ENCODE peak calls at places on chromosomes 7 and 10, in nine cellular contexts. A, N, T, K, Z, I, M, V and E are unnamed samples.

GRCh38 chr10:94199565-94199964 is 163.2 kb downstream of the NOC3L start:
- DNase-seq in A (no peak), N (no peak), T (no peak), K (no peak), Z (no peak), I (no peak), M (no peak), V (no peak), E (no peak)

GRCh38 chr7:88312061-88312663 is 5.5 kb upstream of the STEAP4 start:
- DNase-seq in A (no peak), N (no peak), T (no peak), K (no peak), Z (no peak), I (peak), M (peak), V (no peak), E (peak)

GRCh38 chr7:91892821-91893340 is 12.4 kb upstream of the MTERF1 start:
- DNase-seq in A (no peak), N (no peak), T (no peak), K (no peak), Z (peak), I (peak), M (no peak), V (no peak), E (no peak)

GRCh38 chr10:788796-789748 is 99.6 kb upstream of the DIP2C start:
- DNase-seq in A (peak), N (peak), T (peak), K (peak), Z (peak), I (peak), M (peak), V (peak), E (peak)

GRCh38 chr7:80907141-80907601 is 11.7 kb downstream of the SEMA3C start:
- DNase-seq in A (no peak), N (no peak), T (no peak), K (no peak), Z (no peak), I (peak), M (no peak), V (no peak), E (no peak)

GRCh38 chr10:108597031-108597430 is 1326.3 kb downstream of the XPNPEP1 start:
- DNase-seq in A (no peak), N (no peak), T (no peak), K (no peak), Z (no peak), I (peak), M (no peak), V (no peak), E (no peak)

GRCh38 chr7:8212638-8213037 is 49.3 kb downstream of the ICA1 start:
- DNase-seq in A (no peak), N (no peak), T (no peak), K (no peak), Z (no peak), I (no peak), M (no peak), V (no peak), E (no peak)

GRCh38 chr7:101978683-101979082 is 161.3 kb downstream of the CUX1 start:
- DNase-seq in A (no peak), N (no peak), T (no peak), K (no peak), Z (no peak), I (no peak), M (no peak), V (no peak), E (no peak)

GRCh38 chr7:94333810-94334209 is 60.9 kb upstream of the COL1A2 start:
- DNase-seq in A (no peak), N (no peak), T (no peak), K (no peak), Z (peak), I (no peak), M (no peak), V (no peak), E (no peak)

GRCh38 chr7:50637725-50638643 is 72.8 kb upstream of the DDC start:
- DNase-seq in A (no peak), N (no peak), T (no peak), K (no peak), Z (peak), I (peak), M (no peak), V (no peak), E (no peak)

GRCh38 chr10:132647424-132647823 is 109.8 kb downstream of the INPP5A start:
- DNase-seq in A (no peak), N (no peak), T (no peak), K (no peak), Z (no peak), I (no peak), M (peak), V (no peak), E (no peak)

GRCh38 chr7:30914611-30915601 is 3.3 kb downstream of the AQP1 start:
- DNase-seq in A (no peak), N (no peak), T (peak), K (no peak), Z (peak), I (peak), M (no peak), V (no peak), E (no peak)

GRCh38 chr7:94022550-94022949 is 18.4 kb upstream of the BET1 start:
- DNase-seq in A (no peak), N (no peak), T (no peak), K (no peak), Z (peak), I (no peak), M (no peak), V (no peak), E (no peak)

DNA sequence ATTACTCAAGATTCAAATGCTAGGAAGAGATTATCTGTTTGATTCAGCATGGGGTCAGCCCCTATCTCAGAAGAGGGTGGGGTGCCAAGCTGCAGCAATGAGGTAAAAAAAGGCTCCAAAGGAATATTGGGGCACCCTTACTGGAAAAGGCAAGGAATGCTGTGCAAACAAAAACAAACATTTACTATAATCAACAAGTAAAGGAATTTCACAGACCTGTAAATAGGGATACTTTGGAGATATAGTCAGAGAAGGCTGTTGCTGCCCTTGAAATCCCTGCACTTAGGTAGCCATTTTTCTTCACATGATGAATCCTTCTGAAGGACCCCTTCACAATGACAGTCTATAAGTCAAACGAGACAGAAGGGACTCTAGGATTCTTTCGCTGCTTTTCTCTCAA is 10.6 kb upstream of the ADD3 start:
- DNase-seq in A (no peak), N (no peak), T (no peak), K (no peak), Z (no peak), I (no peak), M (no peak), V (no peak), E (no peak)
- TF ChIP-seq CTCF in A (no peak), N (no peak), T (no peak), K (no peak), Z (no peak), I (no peak), M (no peak), V (no peak), E (no peak)

GRCh38 chr10:24350111-24350921 is 141.4 kb downstream of the KIAA1217 start:
- DNase-seq in A (no peak), N (no peak), T (no peak), K (no peak), Z (peak), I (peak), M (no peak), V (no peak), E (no peak)
- TF ChIP-seq CTCF in A (no peak), N (no peak), T (no peak), K (no peak), Z (no peak), I (no peak), M (no peak), V (no peak), E (no peak)

GRCh38 chr10:72164617-72165016 is 51.2 kb upstream of the ANAPC16 start:
- DNase-seq in A (no peak), N (no peak), T (no peak), K (no peak), Z (peak), I (peak), M (no peak), V (no peak), E (no peak)
- TF ChIP-seq CTCF in A (no peak), N (no peak), T (no peak), K (peak), Z (no peak), I (no peak), M (no peak), V (peak), E (no peak)

GRCh38 chr10:52250562-52250961 is 63.5 kb upstream of the DKK1 start:
- DNase-seq in A (no peak), N (no peak), T (no peak), K (no peak), Z (peak), I (no peak), M (no peak), V (no peak), E (no peak)
- TF ChIP-seq CTCF in A (no peak), N (no peak), T (no peak), K (no peak), Z (no peak), I (no peak), M (no peak), V (no peak), E (no peak)

DNA sequence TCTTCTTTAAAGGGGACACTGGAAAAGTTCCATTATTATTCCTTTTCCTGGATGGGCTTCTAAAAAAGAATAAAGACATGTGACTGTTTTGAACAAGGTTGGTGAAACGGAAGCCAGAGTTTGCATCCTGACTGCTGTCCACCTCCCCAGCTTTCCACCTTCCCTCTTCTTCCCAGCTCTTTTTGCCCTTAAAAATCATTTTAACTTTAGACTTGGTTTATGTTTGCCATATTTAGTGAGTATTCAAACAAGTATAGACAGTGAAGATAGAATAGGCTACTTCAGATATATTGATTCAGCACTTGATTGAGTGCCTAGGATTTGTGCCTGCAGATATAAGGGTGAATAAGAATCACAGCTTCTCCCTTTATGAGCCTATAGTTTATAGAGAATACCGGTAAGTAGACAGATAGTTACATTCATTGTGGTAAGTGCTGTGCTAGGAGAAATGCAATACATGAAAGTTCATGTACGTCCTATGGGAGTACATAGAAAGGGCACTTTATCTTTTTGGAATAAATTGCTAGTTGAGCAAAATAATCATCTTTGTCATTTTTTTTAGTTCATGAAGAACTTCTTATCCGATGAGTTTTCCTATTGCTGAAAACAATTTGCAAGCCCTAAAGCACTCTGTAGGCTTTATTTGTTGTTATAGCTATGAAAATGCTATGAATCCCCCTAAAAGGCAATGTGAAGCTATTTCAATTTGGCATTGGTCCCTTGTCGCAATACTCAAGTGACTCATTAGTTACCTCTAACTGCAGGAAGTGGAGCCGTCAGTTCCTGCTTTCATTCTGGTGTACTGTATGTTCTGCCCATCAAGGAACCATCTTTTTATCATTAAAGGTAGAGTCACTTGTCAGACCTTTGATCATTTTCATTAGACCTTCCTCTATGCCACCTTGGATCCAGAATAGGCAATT is 57.2 kb upstream of the STRIP2 start:
- DNase-seq in A (no peak), N (no peak), T (no peak), K (no peak), Z (peak), I (peak), M (no peak), V (no peak), E (no peak)
- TF ChIP-seq CTCF in A (no peak), N (peak), T (no peak), K (no peak), Z (no peak), I (no peak), M (no peak), V (no peak), E (no peak)

GRCh38 chr7:76356823-76357222 is 2.0 kb downstream of the YWHAG start:
- DNase-seq in A (no peak), N (no peak), T (no peak), K (no peak), Z (peak), I (peak), M (no peak), V (no peak), E (no peak)
- TF ChIP-seq CTCF in A (peak), N (peak), T (no peak), K (no peak), Z (no peak), I (no peak), M (no peak), V (no peak), E (no peak)